ENCODE peak calls at places on chromosomes 5 and 9, in six cellular contexts. Q is activated CD8-positive, alpha-beta T cell treated with anti-CD3 and anti-CD28 coated beads, Interleukin-2, amount 10 ng/mL, durations not matched to agents 7 days and 5 days; I is Caki2; B is EH; E is BJ; V is stimulated activated CD4-positive, alpha-beta T cell treated with anti-CD3 and anti-CD28 coated beads, Interleukin-1b, Interleukin-23, amount 100 ng/mL, for 4 hours. S is an unnamed sample.

GRCh38 chr5:102778478-102778877 is 23.4 kb downstream of the PAM start:
- DNase-seq in B (peak; percentile 88), E (peak; percentile 74), V (no peak), Q (no peak), I (no peak), S (no peak)

GRCh38 chr9:88826651-88827245 is 164.5 kb upstream of the S1PR3 start:
- DNase-seq in Q (no peak), B (peak; percentile 87), I (no peak), E (peak; percentile 63), V (no peak), S (no peak)

GRCh38 chr9:130010151-130010988 is 32.6 kb downstream of the FNBP1 start:
- DNase-seq in Q (no peak), E (no peak), B (no peak), V (no peak), I (peak; percentile 65), S (no peak)

GRCh38 chr5:40497573-40497972 is 182.1 kb upstream of the PTGER4 start:
- DNase-seq in V (no peak), E (no peak), B (peak; percentile 73), Q (no peak), I (no peak), S (no peak)

GRCh38 chr5:135930029-135930948 is 24.5 kb downstream of the LECT2 start:
- DNase-seq in Q (no peak), I (peak; percentile 8), E (no peak), V (no peak), B (no peak), S (no peak)

GRCh38 chr5:177981296-177982071 is 14.6 kb downstream of the PROP1 start:
- DNase-seq in B (no peak), E (no peak), Q (no peak), V (no peak), I (no peak), S (no peak)

GRCh38 chr5:155651-156410 is 35.5 kb upstream of the LRRC14B start:
- DNase-seq in E (no peak), B (no peak), Q (peak; percentile 17), V (no peak), I (no peak), S (no peak)

GRCh38 chr5:112717506-112718082 is 20.1 kb upstream of the APC start:
- DNase-seq in I (no peak), V (no peak), B (no peak), E (no peak), Q (no peak), S (no peak)

GRCh38 chr9:88106492-88106891 is 31.8 kb downstream of the SPATA31C2 start:
- DNase-seq in I (peak; percentile 35), V (no peak), B (peak; percentile 48), E (peak; percentile 11), Q (peak; percentile 26), S (no peak)

GRCh38 chr5:171369898-171370297 is 17.8 kb upstream of the NPM1 start:
- DNase-seq in E (no peak), V (no peak), B (no peak), I (no peak), Q (no peak), S (no peak)

GRCh38 chr9:15329539-15330109 is 22.6 kb upstream of the TTC39B start:
- DNase-seq in B (no peak), E (no peak), Q (no peak), V (no peak), I (no peak), S (no peak)

GRCh38 chr9:116555102-116555501 is 132.0 kb upstream of the TRIM32 start:
- DNase-seq in Q (no peak), I (no peak), E (no peak), V (no peak), B (no peak), S (no peak)

GRCh38 chr5:173394701-173395100 is 66.5 kb upstream of the STC2 start:
- DNase-seq in V (no peak), I (no peak), Q (no peak), B (peak; percentile 25), E (no peak), S (no peak)

GRCh38 chr9:134413890-134414731 is 87.9 kb downstream of the RXRA start:
- DNase-seq in E (peak; percentile 51), I (peak; percentile 76), V (no peak), Q (no peak), B (peak; percentile 91), S (no peak)

GRCh38 chr5:34483442-34484033 is 172.6 kb upstream of the RAI14 start:
- DNase-seq in I (no peak), B (no peak), E (no peak), V (no peak), Q (no peak), S (no peak)

GRCh38 chr9:91921371-91921770 is 28.7 kb downstream of the ROR2 start:
- DNase-seq in V (no peak), Q (no peak), I (no peak), B (no peak), E (no peak), S (no peak)

GRCh38 chr9:6133346-6134063 is 82.1 kb upstream of the IL33 start:
- DNase-seq in V (no peak), E (no peak), B (peak; percentile 3), I (no peak), Q (no peak), S (no peak)

GRCh38 chr9:28120241-28121025 is 547.2 kb upstream of the C9orf72 start:
- DNase-seq in V (no peak), I (no peak), E (no peak), Q (no peak), B (no peak), S (no peak)

GRCh38 chr5:87188411-87188810 is 79.3 kb upstream of the RASA1 start:
- DNase-seq in B (no peak), I (no peak), V (no peak), E (no peak), Q (no peak), S (no peak)

GRCh38 chr9:110050925-110051355 is 157.0 kb downstream of the C9orf152 start:
- DNase-seq in I (peak; percentile 57), Q (peak; percentile 58), E (peak; percentile 96), B (peak; percentile 99), V (no peak), S (no peak)

GRCh38 chr5:122252319-122252718 is 59.7 kb upstream of the SNCAIP start:
- DNase-seq in Q (no peak), V (no peak), E (no peak), I (no peak), B (no peak), S (no peak)

GRCh38 chr9:18451409-18451808 is 22.5 kb upstream of the ADAMTSL1 start:
- DNase-seq in E (no peak), Q (no peak), B (peak; percentile 53), I (no peak), V (no peak), S (no peak)

GRCh38 chr9:89593776-89594427 is 10.9 kb upstream of the GADD45G start:
- DNase-seq in V (peak; percentile 59), I (peak; percentile 8), E (no peak), B (peak; percentile 29), Q (peak; percentile 80), S (no peak)

GRCh38 chr5:54902817-54903473 is 82.4 kb downstream of the ESM1 start:
- DNase-seq in I (no peak), Q (peak; percentile 83), E (no peak), B (peak; percentile 66), V (peak; percentile 11), S (no peak)

GRCh38 chr5:139108056-139108811 is 89.9 kb downstream of the SIL1 start:
- DNase-seq in B (peak; percentile 52), V (no peak), E (no peak), Q (no peak), I (no peak), S (peak; percentile 24)

GRCh38 chr9:742914-743594 is 98.4 kb upstream of the DMRT1 start:
- DNase-seq in B (no peak), I (no peak), V (no peak), Q (no peak), E (no peak), S (no peak)

GRCh38 chr5:21152611-21153010 is 1164.6 kb upstream of the CDH18 start:
- DNase-seq in E (peak; percentile 43), I (peak; percentile 67), Q (no peak), V (no peak), B (peak; percentile 1), S (no peak)

GRCh38 chr5:61342066-61342465 is 10.0 kb downstream of the ZSWIM6 start:
- DNase-seq in E (peak; percentile 47), Q (no peak), B (peak; percentile 85), V (no peak), I (no peak), S (no peak)

GRCh38 chr5:33612386-33612785 is 171.6 kb downstream of the TARS1 start:
- DNase-seq in I (no peak), V (no peak), B (peak; percentile 77), E (peak; percentile 12), Q (no peak), S (no peak)

GRCh38 chr5:13212843-13213242 is 731.6 kb downstream of the DNAH5 start:
- DNase-seq in V (no peak), E (no peak), Q (no peak), I (no peak), B (no peak), S (no peak)

GRCh38 chr5:93570294-93571110 is 10.5 kb downstream of the NR2F1-AS1 start:
- DNase-seq in Q (no peak), V (no peak), E (no peak), I (no peak), B (no peak), S (no peak)

GRCh38 chr5:131968396-131968954 is 23.0 kb upstream of the MEIKIN start:
- DNase-seq in Q (peak; percentile 19), I (no peak), B (peak; percentile 3), E (no peak), V (no peak), S (no peak)

GRCh38 chr5:105101597-105101996 is 1539.0 kb upstream of the NUDT12 start:
- DNase-seq in I (no peak), V (no peak), E (no peak), B (no peak), Q (no peak), S (no peak)

GRCh38 chr9:87193151-87193550 is 245.8 kb upstream of the GAS1 start:
- DNase-seq in Q (no peak), V (no peak), E (no peak), I (no peak), B (peak; percentile 50), S (no peak)

GRCh38 chr5:154296525-154297159 is 106.1 kb downstream of the GALNT10 start:
- DNase-seq in I (no peak), B (no peak), E (no peak), V (no peak), Q (no peak), S (no peak)

GRCh38 chr5:146878471-146879172 is at the start of gene PPP2R2B:
- DNase-seq in B (peak; percentile 38), I (peak; percentile 46), Q (peak; percentile 69), E (no peak), V (peak; percentile 13), S (no peak)

GRCh38 chr9:125066839-125067619 is 76.3 kb downstream of the SCAI start:
- DNase-seq in E (no peak), V (no peak), B (peak; percentile 55), I (no peak), Q (no peak), S (no peak)

GRCh38 chr5:115543931-115544370 is 624 bp downstream of the FEM1C start:
- DNase-seq in I (peak; percentile 37), B (peak; percentile 68), V (no peak), Q (peak; percentile 70), E (no peak), S (no peak)

S was measured in NCI-H1048.